ENCODE peak calls at places on chromosomes 7 and 10, in four cellular contexts. Z, I, W and E are unnamed samples.

GRCh38 chr7:152129682-152130081 is 104.2 kb downstream of the GALNT11 start:
- DNase-seq in Z (no peak), I (no peak), W (no peak), E (no peak)

GRCh38 chr7:132709971-132710567 is 133.8 kb upstream of the PLXNA4 start:
- DNase-seq in Z (no peak), I (no peak), W (peak; percentile 47), E (peak; percentile 41)

GRCh38 chr10:129727071-129727470 is 237.0 kb downstream of the EBF3 start:
- DNase-seq in Z (no peak), I (no peak), W (no peak), E (no peak)

GRCh38 chr10:131980757-131981428 is 830 bp downstream of the BNIP3 start:
- DNase-seq in Z (no peak), I (no peak), W (peak; percentile 21), E (no peak)

GRCh38 chr10:113616244-113617074 is 47.4 kb downstream of the NRAP start:
- DNase-seq in Z (peak; percentile 21), I (no peak), W (peak; percentile 23), E (no peak)

GRCh38 chr7:415646-416525 is 103.8 kb downstream of the PDGFA start:
- DNase-seq in Z (no peak), I (no peak), W (no peak), E (no peak)

GRCh38 chr7:132879579-132879978 is 202.3 kb downstream of the CHCHD3 start:
- DNase-seq in Z (no peak), I (no peak), W (no peak), E (no peak)

GRCh38 chr7:37916017-37916672 is 472 bp downstream of the SFRP4 start:
- DNase-seq in Z (no peak), I (no peak), W (no peak), E (no peak)

GRCh38 chr10:84957427-84957826 is 629.0 kb downstream of the CCSER2 start:
- DNase-seq in Z (no peak), I (no peak), W (no peak), E (no peak)

GRCh38 chr7:116258734-116259133 is 48.4 kb downstream of the TES start:
- DNase-seq in Z (peak; percentile 36), I (peak; percentile 23), W (peak; percentile 73), E (peak; percentile 79)

GRCh38 chr10:86285136-86285790 is 81.3 kb downstream of the GRID1 start:
- DNase-seq in Z (no peak), I (no peak), W (no peak), E (no peak)

GRCh38 chr7:131300572-131301466 is 26.9 kb upstream of the MKLN1 start:
- DNase-seq in Z (no peak), I (no peak), W (no peak), E (no peak)

GRCh38 chr7:754531-755420 is 27.7 kb upstream of the PRKAR1B start:
- DNase-seq in Z (no peak), I (no peak), W (no peak), E (no peak)

GRCh38 chr10:99421233-99421739 is 9.1 kb downstream of the GOT1 start:
- DNase-seq in Z (no peak), I (no peak), W (no peak), E (no peak)

GRCh38 chr7:66321283-66321682 is 116.1 kb downstream of the TPST1 start:
- DNase-seq in Z (no peak), I (no peak), W (no peak), E (no peak)

GRCh38 chr10:97757471-97757870 is 14.3 kb downstream of the SFRP5 start:
- DNase-seq in Z (no peak), I (no peak), W (no peak), E (no peak)

GRCh38 chr7:25025218-25025671 is 45.3 kb upstream of the OSBPL3 start:
- DNase-seq in Z (no peak), I (no peak), W (no peak), E (peak; percentile 94)

DNA sequence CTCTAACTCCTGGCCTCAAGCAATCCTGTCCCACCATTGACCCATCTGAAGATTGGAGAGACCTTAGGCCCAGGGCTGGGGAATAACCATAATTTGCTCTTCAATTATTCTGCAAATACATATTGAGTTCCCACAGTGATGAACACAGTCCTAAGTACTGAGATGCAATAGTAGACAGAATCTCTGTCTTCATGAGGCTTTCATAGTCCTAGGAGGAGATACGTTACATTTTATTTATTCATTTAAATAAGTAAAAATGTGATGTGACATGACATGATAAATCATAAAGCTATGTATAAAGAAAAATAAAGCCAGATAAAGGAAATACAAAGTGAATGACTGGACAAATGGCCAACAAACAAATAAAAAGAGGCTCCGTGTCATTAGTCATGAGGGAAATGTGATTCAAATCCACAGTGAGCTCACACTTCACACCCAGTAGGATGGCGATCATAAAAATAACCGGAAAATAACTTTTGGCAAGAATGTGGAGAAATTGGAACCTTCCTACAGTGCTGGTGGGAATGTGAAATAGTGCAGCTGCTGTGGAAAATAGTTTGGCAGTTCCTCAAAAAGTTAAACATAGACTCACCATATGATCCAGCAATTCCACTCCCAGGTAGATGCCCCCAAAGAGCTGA is 52.1 kb upstream of the JCAD start:
- DNase-seq in Z (no peak), I (no peak), W (no peak), E (peak; percentile 89)
- TF ChIP-seq ELK1 in Z (no peak), I (no peak), W (no peak), E (no peak)

GRCh38 chr7:128869138-128869943 is 6.7 kb downstream of the ATP6V1F start:
- DNase-seq in Z (no peak), I (no peak), W (no peak), E (peak; percentile 23)
- TF ChIP-seq ELK1 in Z (no peak), I (no peak), W (no peak), E (no peak)

GRCh38 chr10:69049564-69049955 is 38.3 kb upstream of the SRGN start:
- DNase-seq in Z (no peak), I (no peak), W (no peak), E (no peak)
- TF ChIP-seq ELK1 in Z (no peak), I (no peak), W (no peak), E (no peak)

DNA sequence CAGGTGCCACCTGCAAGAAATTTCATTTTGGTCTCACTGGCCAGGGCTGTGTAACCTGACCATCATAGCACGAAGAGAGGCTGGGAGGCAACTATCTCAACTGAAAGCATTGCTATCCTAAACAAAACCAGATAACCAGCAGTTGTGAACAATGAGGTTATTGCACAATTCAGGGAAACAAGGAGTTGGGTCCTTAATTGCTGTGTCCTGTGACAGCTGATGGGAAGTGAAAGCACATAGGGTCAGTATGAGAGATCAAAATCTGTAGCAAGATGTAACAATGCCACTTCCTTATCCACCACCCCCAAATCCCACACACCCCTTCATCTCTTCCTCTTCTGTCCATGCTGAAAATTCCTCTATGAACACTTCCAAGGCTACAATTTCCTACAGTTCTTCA is 80.2 kb downstream of the HTR7 start:
- DNase-seq in Z (no peak), I (no peak), W (no peak), E (no peak)
- TF ChIP-seq ELK1 in Z (no peak), I (no peak), W (no peak), E (no peak)

GRCh38 chr10:62795750-62796149 is 8.8 kb upstream of the ADO start:
- DNase-seq in Z (no peak), I (no peak), W (no peak), E (no peak)

GRCh38 chr10:62792261-62792660 is 12.3 kb upstream of the ADO start:
- DNase-seq in Z (no peak), I (no peak), W (no peak), E (no peak)

GRCh38 chr10:62790571-62790970 is 13.9 kb upstream of the ADO start:
- DNase-seq in Z (no peak), I (no peak), W (no peak), E (no peak)

GRCh38 chr10:62795093-62795492 is 9.4 kb upstream of the ADO start:
- DNase-seq in Z (no peak), I (no peak), W (no peak), E (no peak)

GRCh38 chr10:62794306-62794705 is 10.2 kb upstream of the ADO start:
- DNase-seq in Z (no peak), I (no peak), W (no peak), E (no peak)
- TF ChIP-seq ELK1 in Z (no peak), I (no peak), W (no peak), E (no peak)

DNA sequence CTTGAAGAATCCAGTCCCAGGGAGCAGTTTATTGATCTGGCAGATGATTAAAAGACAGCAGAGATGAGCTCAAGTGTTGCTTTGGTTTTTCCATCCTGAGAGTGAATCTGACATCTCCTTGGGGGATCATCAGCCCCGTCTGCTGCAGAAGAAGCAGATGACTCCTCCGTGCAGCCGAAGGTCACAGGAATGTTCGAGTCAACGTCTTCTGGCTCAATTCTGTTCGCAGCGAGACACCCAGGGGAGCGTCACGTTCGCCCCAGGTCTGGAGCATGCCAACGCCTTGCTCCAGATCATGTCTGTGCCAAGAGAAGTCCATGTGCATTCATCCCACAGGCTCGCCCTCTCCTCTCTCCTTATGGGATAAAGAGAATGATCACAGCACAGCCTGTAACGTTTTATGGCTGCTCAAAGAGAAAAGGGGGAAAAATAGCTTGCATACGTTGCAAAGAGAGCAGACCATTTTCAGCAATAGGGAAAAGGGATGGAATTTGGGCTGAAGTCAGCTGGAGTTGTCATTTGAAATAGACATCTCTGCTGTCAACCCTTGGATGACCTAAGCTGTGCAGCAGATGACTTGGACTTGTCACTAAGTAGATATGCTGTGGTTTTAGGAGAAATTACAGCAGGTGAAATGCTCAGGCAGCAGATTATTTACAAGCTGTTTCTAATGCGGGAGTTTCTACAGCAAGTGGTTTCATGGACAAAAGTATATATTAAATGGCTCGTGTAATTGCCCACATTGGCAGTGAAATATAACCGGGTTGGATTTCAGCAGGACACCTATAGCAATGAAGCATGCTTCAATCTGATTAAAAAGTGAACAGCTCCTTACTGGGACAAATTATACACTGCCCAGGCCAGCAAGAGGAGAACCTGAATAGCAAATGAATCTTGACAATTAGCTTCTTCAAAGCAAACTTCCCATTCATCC is 35.5 kb upstream of the LYZL1 start:
- DNase-seq in Z (no peak), I (no peak), W (no peak), E (no peak)
- TF ChIP-seq ELK1 in Z (no peak), I (no peak), W (no peak), E (no peak)

GRCh38 chr7:104980440-104980839 is 33.6 kb upstream of the KMT2E start:
- DNase-seq in Z (no peak), I (no peak), W (no peak), E (no peak)
- TF ChIP-seq ELK1 in Z (no peak), I (no peak), W (no peak), E (no peak)